ENCODE peak calls at places on chromosomes 5 and 9, in four cellular contexts. P, M, U and B are unnamed samples.

GRCh38 chr5:39005566-39006232 is 68.5 kb downstream of the RICTOR start:
- DNase-seq in P (no peak), M (peak; percentile 12), U (no peak), B (no peak)

GRCh38 chr5:144972317-144972716 is 801.6 kb downstream of the KCTD16 start:
- DNase-seq in P (no peak), M (no peak), U (no peak), B (no peak)

GRCh38 chr5:151463137-151464029 is 16.0 kb downstream of the SLC36A1 start:
- DNase-seq in P (no peak), M (peak; percentile 33), U (no peak), B (no peak)

GRCh38 chr5:42557689-42558088 is 134.4 kb downstream of the GHR start:
- DNase-seq in P (no peak), M (no peak), U (no peak), B (no peak)

GRCh38 chr9:69120380-69121154 is 53.5 kb upstream of the TJP2 start:
- DNase-seq in P (no peak), M (peak; percentile 81), U (peak; percentile 83), B (peak; percentile 56)

GRCh38 chr9:69036799-69037198 is 1.2 kb downstream of the FXN start:
- DNase-seq in P (no peak), M (peak; percentile 51), U (no peak), B (no peak)

GRCh38 chr5:172009536-172010270 is 3.3 kb upstream of the FBXW11 start:
- DNase-seq in P (no peak), M (no peak), U (no peak), B (no peak)

GRCh38 chr5:58459860-58460726 is at the start of gene PLK2:
- DNase-seq in P (no peak), M (peak; percentile 52), U (peak; percentile 76), B (peak; percentile 38)

GRCh38 chr9:98726735-98727134 is 18.0 kb upstream of the GABBR2 start:
- DNase-seq in P (no peak), M (no peak), U (no peak), B (no peak)

GRCh38 chr5:168798065-168799023 is 219.2 kb upstream of the PANK3 start:
- DNase-seq in P (no peak), M (no peak), U (no peak), B (no peak)

GRCh38 chr5:179267071-179267670 is 78.1 kb downstream of the ADAMTS2 start:
- DNase-seq in P (no peak), M (no peak), U (no peak), B (no peak)

GRCh38 chr5:76180817-76181805 is 97.9 kb downstream of the SV2C start:
- DNase-seq in P (peak; percentile 63), M (no peak), U (no peak), B (no peak)

GRCh38 chr9:131872006-131872405 is 132.1 kb upstream of the RAPGEF1 start:
- DNase-seq in P (peak; percentile 29), M (no peak), U (no peak), B (no peak)

GRCh38 chr9:33372900-33373299 is 29.5 kb downstream of the AQP7 start:
- DNase-seq in P (no peak), M (no peak), U (no peak), B (no peak)

GRCh38 chr9:133477992-133478850 is 678 bp downstream of the SLC2A6 start:
- DNase-seq in P (peak; percentile 28), M (peak; percentile 52), U (no peak), B (no peak)

DNA sequence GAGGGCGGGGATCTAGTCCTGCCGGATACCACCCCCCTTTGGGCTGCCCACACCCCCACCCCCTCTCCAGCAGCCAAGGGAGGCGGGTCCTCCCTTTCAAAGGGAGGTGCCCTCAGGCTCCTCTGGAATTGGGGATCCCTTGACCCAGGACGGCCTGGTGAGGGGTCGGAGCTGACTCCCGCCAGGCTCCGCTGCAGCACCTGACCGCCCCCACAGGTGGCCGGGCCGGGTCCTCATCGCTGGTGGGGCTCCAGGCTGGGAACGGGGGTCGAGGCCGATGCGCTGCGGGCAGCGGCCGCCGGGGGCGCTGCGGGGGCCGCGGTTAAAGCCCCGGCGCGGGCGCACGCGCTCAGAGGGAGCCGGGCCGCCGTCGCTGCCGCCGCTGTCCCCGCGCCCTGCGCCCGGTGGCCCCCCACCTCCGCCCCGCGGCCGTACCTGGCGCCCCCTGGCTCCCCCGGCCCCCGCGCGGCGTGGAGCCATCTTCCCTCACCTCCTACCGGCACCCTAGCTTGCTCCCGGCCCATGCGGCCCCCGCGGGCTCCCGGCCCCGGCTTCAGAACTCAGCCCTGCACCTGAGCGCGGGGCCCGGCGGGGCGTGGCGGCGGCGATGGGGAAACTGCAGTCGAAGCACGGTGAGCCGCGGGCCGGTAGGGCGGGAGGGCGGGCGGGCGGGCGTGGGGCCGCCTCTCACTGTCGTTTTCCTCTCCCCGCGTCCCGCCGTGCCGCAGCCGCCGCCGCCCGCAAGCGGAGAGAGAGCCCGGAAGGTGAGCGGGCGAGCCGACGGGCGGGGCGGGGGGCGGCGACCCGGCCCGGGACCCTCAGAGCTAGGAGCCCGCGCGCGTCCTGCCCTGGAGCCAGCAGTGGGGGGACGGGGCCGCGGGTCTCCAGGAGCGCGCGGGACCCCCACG is at the start of gene NKD2:
- DNase-seq in P (peak; percentile 92), M (no peak), U (no peak), B (no peak)
- TF ChIP-seq YY1 in P (no peak), M (no peak), U (no peak), B (no peak)

GRCh38 chr9:136662656-136663310 is at the start of gene EGFL7:
- DNase-seq in P (peak; percentile 85), M (no peak), U (no peak), B (no peak)
- H3K4me3 ChIP-seq in P (peak within 1 kb of the TSS; percentile 81), M (no peak within 1 kb of the TSS), U (no peak within 1 kb of the TSS), B (no peak within 1 kb of the TSS)

DNA sequence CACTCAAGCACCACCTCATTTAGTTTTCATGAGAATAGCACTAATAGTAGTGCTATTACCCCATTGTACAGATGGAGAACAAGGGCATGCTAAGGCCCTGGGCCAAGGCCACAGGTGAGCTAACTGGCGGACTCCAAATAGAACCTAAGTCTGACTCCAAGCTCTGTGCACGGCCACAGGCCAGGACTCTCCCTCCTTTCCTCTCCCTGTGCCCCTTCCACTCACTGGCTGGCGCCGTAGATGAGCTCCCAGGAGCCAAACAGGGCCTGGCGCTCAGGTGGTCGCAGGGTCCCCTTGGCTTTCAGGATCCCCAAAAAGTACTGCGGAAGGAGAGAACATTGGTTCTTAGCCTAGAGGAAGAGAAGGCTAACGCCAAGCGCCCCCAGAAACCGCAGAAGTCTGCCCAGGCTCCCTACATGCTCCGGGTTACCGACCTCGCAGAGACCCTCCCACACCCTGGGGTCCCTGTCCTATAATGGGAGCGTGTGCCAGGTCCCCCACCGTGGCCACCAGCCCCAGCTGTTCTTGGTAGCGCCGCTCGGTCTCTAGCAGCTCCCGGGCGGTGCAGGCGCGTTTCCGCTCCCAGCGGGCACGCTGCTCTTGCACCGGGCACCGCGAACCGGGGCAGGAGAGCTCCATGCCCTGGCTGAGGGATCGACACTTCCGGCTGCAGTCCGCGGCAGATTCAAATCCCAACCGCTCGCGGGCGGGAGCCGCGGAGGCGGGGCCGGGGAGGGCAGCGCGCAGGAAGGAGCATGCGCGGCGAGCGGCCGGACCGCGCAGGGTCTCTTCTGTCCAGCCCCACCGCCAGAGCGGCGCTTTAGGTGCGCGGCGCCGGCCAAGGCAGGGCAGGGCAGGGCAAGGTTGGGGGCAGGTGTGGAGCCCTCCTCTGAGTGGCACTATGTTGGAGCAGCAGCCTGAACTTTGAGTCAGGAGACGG is at the start of gene ARHGEF39:
- DNase-seq in P (peak; percentile 87), M (peak; percentile 81), U (peak; percentile 59), B (peak; percentile 83)
- TF ChIP-seq YY1 in P (no peak), M (peak; percentile 69), U (no peak), B (no peak)

GRCh38 chr5:15502208-15502607 is 2.2 kb downstream of the FBXL7 start:
- DNase-seq in P (no peak), M (no peak), U (no peak), B (no peak)

GRCh38 chr5:15496886-15497285 is 3.1 kb upstream of the FBXL7 start:
- DNase-seq in P (no peak), M (no peak), U (no peak), B (no peak)

GRCh38 chr5:15500326-15500958 is 462 bp downstream of the FBXL7 start:
- DNase-seq in P (no peak), M (no peak), U (no peak), B (no peak)

GRCh38 chr5:15499528-15500325 is at the start of gene FBXL7:
- DNase-seq in P (no peak), M (peak; percentile 4), U (no peak), B (peak; percentile 58)

DNA sequence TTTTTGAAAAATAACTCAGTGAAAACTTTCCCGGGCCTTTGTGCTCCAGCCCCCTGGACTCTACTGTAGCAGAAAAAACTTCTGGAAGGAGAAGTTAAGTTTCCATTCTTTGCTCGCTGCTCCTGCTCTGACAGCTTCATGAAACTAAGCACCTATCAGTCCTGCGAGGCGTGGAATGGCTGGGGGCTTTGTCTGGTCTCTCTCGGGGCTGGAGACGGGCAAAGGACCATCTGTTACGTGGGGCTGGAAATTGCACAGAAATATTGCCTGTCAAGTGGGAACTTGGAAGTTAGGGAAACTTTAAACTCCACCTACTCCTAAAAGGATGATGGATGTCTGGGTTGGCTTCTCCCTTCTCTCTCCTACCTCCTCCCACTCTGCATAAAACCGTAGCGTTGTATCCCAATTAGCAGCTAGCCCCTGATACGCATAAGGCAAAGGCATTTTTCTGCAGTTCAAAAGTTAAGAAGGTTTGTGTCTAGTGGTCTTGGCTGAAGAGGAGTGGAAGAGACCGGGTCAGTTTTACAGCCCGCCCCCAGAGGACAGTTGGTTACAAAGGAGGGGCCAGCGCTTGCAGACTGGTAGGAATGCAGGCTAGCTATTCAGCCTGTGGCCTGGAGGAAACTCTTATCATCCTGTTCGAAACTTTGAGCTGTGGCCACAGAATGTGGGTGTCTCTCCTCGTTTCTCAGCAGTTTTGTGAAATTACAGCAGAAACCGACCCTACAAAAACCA is 1.2 kb downstream of the FBXL7 start:
- DNase-seq in P (no peak), M (no peak), U (no peak), B (no peak)
- H3K4me3 ChIP-seq in P (no peak overlapping the region), M (no peak overlapping the region), U (no peak overlapping the region), B (peak overlapping the region; percentile 80)

GRCh38 chr9:85200726-85201402 is 531.3 kb downstream of the NTRK2 start:
- DNase-seq in P (no peak), M (no peak), U (no peak), B (no peak)
- TF ChIP-seq YY1 in P (no peak), M (no peak), U (no peak), B (no peak)

GRCh38 chr5:95967236-95967635 is 5.6 kb upstream of the ELL2 start:
- DNase-seq in P (no peak), M (no peak), U (no peak), B (no peak)

GRCh38 chr5:95972196-95972595 is 10.5 kb upstream of the ELL2 start:
- DNase-seq in P (no peak), M (no peak), U (no peak), B (no peak)

GRCh38 chr5:95969055-95969454 is 7.4 kb upstream of the ELL2 start:
- DNase-seq in P (no peak), M (no peak), U (no peak), B (no peak)

GRCh38 chr5:95970359-95970704 is 8.7 kb upstream of the ELL2 start:
- DNase-seq in P (no peak), M (no peak), U (no peak), B (no peak)

GRCh38 chr5:95969646-95970358 is 8.2 kb upstream of the ELL2 start:
- DNase-seq in P (no peak), M (peak; percentile 95), U (no peak), B (no peak)
- H3K4me3 ChIP-seq in P (no peak overlapping the region), M (no peak overlapping the region), U (no peak overlapping the region), B (no peak overlapping the region)

GRCh38 chr5:134507495-134507894 is 18.0 kb upstream of the JADE2 start:
- DNase-seq in P (no peak), M (no peak), U (no peak), B (no peak)

GRCh38 chr5:134508521-134509195 is 16.8 kb upstream of the JADE2 start:
- DNase-seq in P (no peak), M (no peak), U (no peak), B (no peak)

GRCh38 chr5:134510970-134511795 is 14.3 kb upstream of the JADE2 start:
- DNase-seq in P (no peak), M (peak; percentile 65), U (no peak), B (peak; percentile 68)

GRCh38 chr5:134511796-134512660 is 13.4 kb upstream of the JADE2 start:
- DNase-seq in P (peak; percentile 47), M (peak; percentile 74), U (no peak), B (no peak)

GRCh38 chr5:134509308-134510040 is 16.0 kb upstream of the JADE2 start:
- DNase-seq in P (no peak), M (peak; percentile 70), U (peak; percentile 87), B (no peak)
- TF ChIP-seq YY1 in P (no peak), M (no peak), U (peak; percentile 57), B (no peak)